ENCODE peak calls at places on chromosome 19, in eight cellular contexts. K, V, E, Q, W, U, Y and N are unnamed samples. For H3K4me1, the result is how much of the 10 kb centered on the place peaks cover.

GRCh38 chr19:57053401-57053800 is 66.4 kb upstream of the USP29 start:
- ATAC-seq in K (no peak), V (no peak), E (no peak), Q (no peak), W (no peak), U (no peak), Y (no peak), N (no peak)

GRCh38 chr19:13957107-13957506 is 4.8 kb downstream of the DCAF15 start:
- ATAC-seq in K (no peak), V (no peak), E (no peak), Q (no peak), W (no peak), U (no peak), Y (no peak), N (no peak)

GRCh38 chr19:12992729-12993128 is 2.5 kb upstream of the NFIX start:
- ATAC-seq in K (no peak), V (no peak), E (no peak), Q (no peak), W (no peak), U (no peak), Y (no peak), N (no peak)

GRCh38 chr19:12665281-12665573 is 1.3 kb downstream of the MAN2B1 start:
- ATAC-seq in K (no peak), V (no peak), E (no peak), Q (no peak), W (peak), U (no peak), Y (peak), N (no peak)

GRCh38 chr19:13398182-13398581 is 108.1 kb downstream of the CACNA1A start:
- ATAC-seq in K (no peak), V (no peak), E (no peak), Q (no peak), W (no peak), U (no peak), Y (no peak), N (no peak)

GRCh38 chr19:35609881-35610353 is 2.6 kb upstream of the HAUS5 start:
- ATAC-seq in K (no peak), V (no peak), E (no peak), Q (no peak), W (no peak), U (no peak), Y (peak), N (no peak)

GRCh38 chr19:56491399-56491798 is 14.3 kb upstream of the ZNF667 start:
- ATAC-seq in K (no peak), V (no peak), E (no peak), Q (no peak), W (no peak), U (no peak), Y (no peak), N (no peak)

GRCh38 chr19:15673176-15673654 is 328 bp downstream of the CYP4F12 start:
- ATAC-seq in K (peak), V (peak), E (peak), Q (peak), W (peak), U (no peak), Y (peak), N (no peak)

GRCh38 chr19:40690050-40690698 is at the start of gene NUMBL:
- ATAC-seq in K (no peak), V (no peak), E (no peak), Q (no peak), W (no peak), U (peak), Y (peak), N (no peak)

GRCh38 chr19:54724142-54724541 is at the start of gene KIR3DL3:
- ATAC-seq in K (no peak), V (no peak), E (no peak), Q (no peak), W (no peak), U (no peak), Y (no peak), N (no peak)

GRCh38 chr19:56314018-56314583 is 538 bp downstream of the ZSCAN5A start:
- ATAC-seq in K (peak), V (no peak), E (peak), Q (no peak), W (no peak), U (peak), Y (peak), N (no peak)

GRCh38 chr19:51687791-51688664 is 5.1 kb upstream of the SPACA6 start:
- ATAC-seq in K (peak), V (peak), E (peak), Q (peak), W (peak), U (peak), Y (no peak), N (peak)

GRCh38 chr19:17105548-17105947 is 30.0 kb downstream of the MYO9B start:
- ATAC-seq in K (no peak), V (no peak), E (no peak), Q (no peak), W (no peak), U (no peak), Y (peak), N (no peak)

GRCh38 chr19:16773259-16773658 is 53.6 kb downstream of the NWD1 start:
- ATAC-seq in K (no peak), V (no peak), E (no peak), Q (no peak), W (no peak), U (no peak), Y (peak), N (no peak)

GRCh38 chr19:54369082-54369691 is 4.5 kb upstream of the LAIR1 start:
- ATAC-seq in K (no peak), V (no peak), E (peak), Q (no peak), W (no peak), U (no peak), Y (peak), N (no peak)

GRCh38 chr19:13035820-13036365 is 40.6 kb downstream of the NFIX start:
- ATAC-seq in K (no peak), V (no peak), E (no peak), Q (no peak), W (no peak), U (no peak), Y (no peak), N (no peak)

GRCh38 chr19:8146877-8147575 is 2.4 kb downstream of the FBN3 start:
- ATAC-seq in K (no peak), V (no peak), E (no peak), Q (no peak), W (peak), U (no peak), Y (no peak), N (no peak)

GRCh38 chr19:42244452-42245220 is 2.2 kb upstream of the GSK3A start:
- ATAC-seq in K (peak), V (peak), E (peak), Q (peak), W (peak), U (peak), Y (peak), N (peak)

GRCh38 chr19:15114153-15114540 is 6.9 kb downstream of the SYDE1 start:
- ATAC-seq in K (no peak), V (peak), E (no peak), Q (no peak), W (no peak), U (no peak), Y (no peak), N (no peak)

GRCh38 chr19:48907671-48908070 is 7.6 kb downstream of the NUCB1 start:
- ATAC-seq in K (peak), V (no peak), E (no peak), Q (no peak), W (peak), U (no peak), Y (no peak), N (peak)

GRCh38 chr19:54418030-54418929 is 3.0 kb downstream of the TTYH1 start:
- ATAC-seq in K (peak), V (peak), E (peak), Q (no peak), W (no peak), U (no peak), Y (peak), N (no peak)

GRCh38 chr19:7565332-7565731 is 29.8 kb downstream of the PNPLA6 start:
- ATAC-seq in K (no peak), V (no peak), E (no peak), Q (no peak), W (no peak), U (no peak), Y (no peak), N (no peak)

GRCh38 chr19:8630796-8631424 is 477 bp downstream of the NFILZ start:
- ATAC-seq in K (peak), V (no peak), E (no peak), Q (no peak), W (no peak), U (peak), Y (no peak), N (no peak)

GRCh38 chr19:55619264-55619663 is 5.1 kb downstream of the ZNF784 start:
- ATAC-seq in K (no peak), V (no peak), E (no peak), Q (no peak), W (no peak), U (no peak), Y (no peak), N (no peak)

GRCh38 chr19:12784871-12785430 is 6.3 kb upstream of the JUNB start:
- ATAC-seq in K (no peak), V (no peak), E (no peak), Q (no peak), W (no peak), U (no peak), Y (no peak), N (no peak)

GRCh38 chr19:40358773-40359172 is 10.3 kb downstream of the PLD3 start:
- ATAC-seq in K (no peak), V (no peak), E (no peak), Q (no peak), W (peak), U (no peak), Y (peak), N (no peak)

GRCh38 chr19:35633727-35634440 is 5.0 kb downstream of the RBM42 start:
- ATAC-seq in K (no peak), V (no peak), E (no peak), Q (no peak), W (no peak), U (no peak), Y (no peak), N (no peak)

GRCh38 chr19:13998426-13998825 is 7.7 kb downstream of the RFX1 start:
- ATAC-seq in K (no peak), V (no peak), E (no peak), Q (no peak), W (no peak), U (no peak), Y (no peak), N (no peak)

GRCh38 chr19:2237051-2237868 is 636 bp downstream of the SF3A2 start:
- ATAC-seq in K (no peak), V (peak), E (no peak), Q (peak), W (no peak), U (peak), Y (no peak), N (peak)
- TF ChIP-seq POLR2AphosphoS5 in K (no peak), V (peak), E (no peak), Q (no peak), W (no peak), U (no peak), Y (no peak), N (no peak)

GRCh38 chr19:46603195-46603637 is 2.1 kb downstream of the CALM3 start:
- ATAC-seq in K (no peak), V (no peak), E (peak), Q (no peak), W (no peak), U (no peak), Y (peak), N (no peak)

GRCh38 chr19:46604781-46605355 is 3.7 kb downstream of the CALM3 start:
- ATAC-seq in K (no peak), V (no peak), E (no peak), Q (no peak), W (no peak), U (no peak), Y (no peak), N (no peak)

GRCh38 chr19:46605356-46605821 is 4.3 kb downstream of the CALM3 start:
- ATAC-seq in K (no peak), V (no peak), E (no peak), Q (no peak), W (no peak), U (no peak), Y (no peak), N (no peak)

GRCh38 chr19:46602392-46603194 is 1.5 kb downstream of the CALM3 start:
- ATAC-seq in K (peak), V (no peak), E (peak), Q (no peak), W (no peak), U (no peak), Y (peak), N (no peak)

DNA sequence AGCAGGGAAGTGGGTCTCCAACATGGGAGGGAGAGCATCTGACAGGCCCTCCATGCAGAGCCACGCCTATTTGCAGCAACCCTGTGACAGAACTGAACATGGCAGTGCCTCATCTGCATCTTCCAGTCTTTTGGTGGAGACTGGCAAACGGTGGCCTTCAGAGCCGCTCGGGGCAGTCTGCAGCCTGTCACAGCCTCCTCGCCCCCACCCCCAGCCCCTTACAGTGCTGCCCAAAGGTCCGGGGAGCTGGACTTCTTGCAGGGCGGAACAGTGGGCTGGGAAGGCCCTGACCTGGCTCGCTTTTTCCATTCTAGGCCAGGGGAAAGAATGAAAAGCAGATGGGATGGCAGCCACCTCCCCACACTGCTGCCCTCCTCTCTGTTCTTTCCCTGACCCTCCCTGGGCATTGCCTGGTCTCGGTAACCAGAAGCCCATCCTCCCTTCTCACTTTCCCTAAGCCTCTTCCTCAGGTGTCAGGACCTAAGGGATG is 2.7 kb downstream of the CALM3 start:
- ATAC-seq in K (peak), V (no peak), E (no peak), Q (no peak), W (no peak), U (no peak), Y (no peak), N (no peak)
- H3K4me1 ChIP-seq in K (under half), V (under half), E (under half), Q (under half), W (under half), U (under half), Y (under half), N (under half)

GRCh38 chr19:45156231-45156630 is 4.6 kb downstream of the NKPD1 start:
- ATAC-seq in K (no peak), V (peak), E (no peak), Q (no peak), W (no peak), U (peak), Y (no peak), N (no peak)
- TF ChIP-seq POLR2AphosphoS5 in K (no peak), V (no peak), E (no peak), Q (no peak), W (no peak), U (no peak), Y (no peak), N (no peak)

GRCh38 chr19:11168568-11168967 is 13.0 kb upstream of the SPC24 start:
- ATAC-seq in K (no peak), V (peak), E (no peak), Q (peak), W (no peak), U (no peak), Y (peak), N (peak)

GRCh38 chr19:11166281-11167142 is 10.9 kb upstream of the SPC24 start:
- ATAC-seq in K (no peak), V (no peak), E (no peak), Q (no peak), W (no peak), U (no peak), Y (no peak), N (peak)

GRCh38 chr19:11165486-11166030 is 10.0 kb upstream of the SPC24 start:
- ATAC-seq in K (no peak), V (no peak), E (no peak), Q (no peak), W (no peak), U (no peak), Y (no peak), N (no peak)

GRCh38 chr19:11164278-11164677 is 8.7 kb upstream of the SPC24 start:
- ATAC-seq in K (no peak), V (no peak), E (no peak), Q (no peak), W (no peak), U (no peak), Y (no peak), N (no peak)

GRCh38 chr19:11164879-11165406 is 9.4 kb upstream of the SPC24 start:
- ATAC-seq in K (no peak), V (no peak), E (no peak), Q (no peak), W (peak), U (no peak), Y (no peak), N (peak)
- H3K4me1 ChIP-seq in K (under half), V (under half), E (under half), Q (under half), W (under half), U (under half), Y (under half), N (under half)

GRCh38 chr19:5870986-5871394 is 650 bp upstream of the FUT5 start:
- ATAC-seq in K (peak), V (no peak), E (no peak), Q (no peak), W (no peak), U (no peak), Y (no peak), N (no peak)
- TF ChIP-seq POLR2AphosphoS5 in K (peak), V (no peak), E (no peak), Q (no peak), W (no peak), U (no peak), Y (no peak), N (peak)

GRCh38 chr19:18510216-18510615 is 11.7 kb downstream of the ELL start:
- ATAC-seq in K (no peak), V (no peak), E (no peak), Q (no peak), W (no peak), U (no peak), Y (no peak), N (no peak)
- H3K4me1 ChIP-seq in K (half or more), V (under half), E (half or more), Q (under half), W (half or more), U (under half), Y (under half), N (under half)

GRCh38 chr19:47243364-47243775 is 12.4 kb upstream of the BBC3 start:
- ATAC-seq in K (no peak), V (no peak), E (peak), Q (no peak), W (no peak), U (peak), Y (no peak), N (no peak)

GRCh38 chr19:47241919-47242644 is 11.1 kb upstream of the BBC3 start:
- ATAC-seq in K (no peak), V (no peak), E (no peak), Q (no peak), W (no peak), U (no peak), Y (no peak), N (no peak)

GRCh38 chr19:47243776-47244547 is 12.4 kb upstream of the CCDC9 start:
- ATAC-seq in K (peak), V (peak), E (peak), Q (peak), W (peak), U (peak), Y (peak), N (peak)

DNA sequence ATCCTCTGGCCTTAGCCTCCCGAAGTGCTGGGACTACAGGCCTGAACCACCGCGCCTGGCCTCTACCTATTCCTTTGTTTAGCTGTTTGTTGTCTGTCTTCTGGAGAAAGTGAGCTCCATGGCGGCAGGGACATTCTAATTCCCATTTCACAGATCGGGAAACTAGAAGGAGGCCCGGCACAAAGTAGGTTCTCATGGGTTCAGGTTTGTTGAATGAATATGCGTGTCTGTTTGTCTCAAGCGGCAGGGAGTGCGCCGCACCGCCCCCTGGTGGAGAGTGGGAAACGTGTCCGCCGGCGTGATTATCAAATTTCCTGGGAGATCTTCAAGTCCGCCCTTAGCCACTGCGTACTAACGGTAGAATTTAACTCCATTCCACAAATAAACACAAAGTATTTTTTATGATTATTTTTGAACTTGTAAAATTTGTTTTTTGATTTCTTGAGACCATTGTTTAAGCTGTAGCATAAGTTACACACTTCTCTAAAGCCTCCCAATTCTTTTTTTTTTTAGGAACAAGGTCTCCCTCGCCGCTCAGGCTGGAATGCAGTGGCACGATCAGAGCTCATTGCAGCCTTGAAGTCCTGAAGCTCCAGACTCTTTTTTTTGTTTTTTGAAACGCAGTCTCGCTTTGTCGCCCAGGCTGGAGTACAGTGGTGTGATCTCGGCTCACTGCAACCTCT is 8.9 kb upstream of the CCDC9 start:
- ATAC-seq in K (no peak), V (no peak), E (peak), Q (peak), W (peak), U (no peak), Y (no peak), N (no peak)
- TF ChIP-seq POLR2AphosphoS5 in K (no peak), V (no peak), E (no peak), Q (no peak), W (no peak), U (no peak), Y (no peak), N (no peak)

DNA sequence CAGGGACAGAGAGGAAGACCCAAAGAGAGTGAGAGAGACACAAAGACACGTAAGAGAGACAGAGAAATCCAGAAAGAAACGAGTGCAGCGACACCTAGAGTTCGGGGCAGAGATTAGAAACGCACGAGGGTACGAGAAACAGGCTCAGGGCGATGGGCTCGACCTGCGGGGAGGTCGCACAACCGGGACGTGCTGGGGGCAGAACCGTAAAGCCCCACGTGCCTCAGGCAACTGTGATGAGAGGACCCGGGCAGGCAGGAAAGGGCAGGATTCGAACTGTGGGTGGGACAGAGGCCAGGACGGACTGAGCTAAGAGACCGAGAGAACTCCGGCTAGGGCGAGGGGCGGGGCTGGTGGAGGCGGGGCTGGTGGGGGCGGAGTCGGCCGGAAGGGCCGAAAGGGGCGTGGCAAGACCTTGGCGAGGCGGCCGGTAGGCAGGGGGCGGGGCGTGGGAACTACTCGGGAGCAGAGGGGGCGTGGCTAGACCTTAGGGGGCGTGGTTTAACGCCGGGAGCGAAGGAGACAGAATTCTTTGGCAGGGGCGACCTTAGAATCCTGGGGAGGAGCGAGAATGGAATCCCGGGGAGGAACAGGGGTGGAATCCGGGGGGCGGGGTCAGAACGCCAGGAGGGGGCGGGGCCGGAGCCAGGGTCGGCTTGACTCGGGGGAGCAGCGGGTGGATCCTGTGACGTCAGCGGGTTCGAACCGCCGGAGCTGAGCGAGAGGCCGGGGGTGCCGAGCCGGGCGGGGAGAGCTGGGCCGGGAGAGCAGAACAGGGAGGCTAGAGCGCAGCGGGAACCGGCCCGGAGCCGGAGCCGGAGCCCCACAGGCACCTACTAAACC is at the start of gene NECTIN2:
- ATAC-seq in K (peak), V (peak), E (peak), Q (peak), W (peak), U (peak), Y (peak), N (peak)
- H3K4me1 ChIP-seq in K (under half), V (under half), E (half or more), Q (half or more), W (half or more), U (under half), Y (under half), N (under half)